ENCODE peak calls at places on chromosomes 12 and 14, in five cellular contexts. P is choroid plexus epithelial cell; C is ELR; G is colonic mucosa; R is effector memory CD4-positive, alpha-beta T cell. Z is an unnamed sample.

GRCh38 chr12:82593143-82593542 is 93.6 kb upstream of the TMTC2 start:
- DNase-seq in G (no peak), P (no peak), R (no peak), C (no peak), Z (no peak)

GRCh38 chr14:103057028-103057371 is 349 bp downstream of the CDC42BPB start:
- DNase-seq in R (no peak), P (peak; percentile 40), C (no peak), G (no peak), Z (no peak)

GRCh38 chr12:27366621-27367020 is 34.0 kb downstream of the BMAL2 start:
- DNase-seq in R (no peak), G (no peak), P (no peak), C (peak; percentile 64), Z (no peak)

GRCh38 chr12:18430425-18431048 is 169.2 kb downstream of the PIK3C2G start:
- DNase-seq in P (peak; percentile 84), C (peak; percentile 77), R (no peak), G (peak; percentile 49), Z (no peak)

GRCh38 chr12:54929998-54930397 is 54.6 kb downstream of the TESPA1 start:
- DNase-seq in P (no peak), G (no peak), R (no peak), C (no peak), Z (no peak)

GRCh38 chr14:67413806-67414769 is 2.1 kb upstream of the PLEK2 start:
- DNase-seq in P (peak; percentile 69), G (no peak), R (no peak), C (peak; percentile 98), Z (no peak)

GRCh38 chr12:25648460-25648859 is 95.4 kb upstream of the LMNTD1 start:
- DNase-seq in C (peak; percentile 81), P (peak; percentile 73), G (no peak), R (no peak), Z (no peak)

GRCh38 chr12:113248842-113249435 is 27.7 kb downstream of the TPCN1 start:
- DNase-seq in R (no peak), P (no peak), G (no peak), C (no peak), Z (no peak)

GRCh38 chr14:104223101-104223809 is 84.9 kb downstream of the KIF26A start:
- DNase-seq in C (no peak), G (peak; percentile 58), R (no peak), P (peak; percentile 50), Z (no peak)

GRCh38 chr12:77189463-77189862 is 124.1 kb upstream of the E2F7 start:
- DNase-seq in C (peak; percentile 78), G (no peak), R (no peak), P (peak; percentile 86), Z (no peak)

GRCh38 chr12:188910-189621 is 24.9 kb downstream of the SLC6A12 start:
- DNase-seq in G (no peak), C (peak; percentile 65), R (no peak), P (peak; percentile 64), Z (no peak)

GRCh38 chr12:127943481-127944210 is 323.3 kb upstream of the TMEM132C start:
- DNase-seq in G (peak; percentile 71), P (no peak), R (no peak), C (peak; percentile 70), Z (no peak)

GRCh38 chr14:100914597-100915021 is 11.1 kb upstream of the RTL1 start:
- DNase-seq in G (no peak), R (no peak), C (peak; percentile 64), P (peak; percentile 47), Z (no peak)

GRCh38 chr14:91331761-91332447 is 85.7 kb downstream of the CCDC88C start:
- DNase-seq in P (no peak), R (no peak), G (no peak), C (no peak), Z (no peak)

GRCh38 chr12:100539209-100539608 is 34.3 kb upstream of the GAS2L3 start:
- DNase-seq in G (peak; percentile 29), C (peak; percentile 52), R (no peak), P (peak; percentile 66), Z (no peak)

GRCh38 chr12:3187846-3188755 is 110.9 kb downstream of the TSPAN9 start:
- DNase-seq in G (no peak), R (no peak), C (no peak), P (no peak), Z (no peak)

GRCh38 chr12:60259241-60259640 is 663.4 kb downstream of the SLC16A7 start:
- DNase-seq in P (no peak), R (no peak), G (no peak), C (no peak), Z (no peak)

GRCh38 chr14:75430106-75430505 is 2.3 kb downstream of the JDP2 start:
- DNase-seq in C (no peak), P (peak; percentile 82), G (peak; percentile 32), R (no peak), Z (no peak)

GRCh38 chr12:24489939-24490338 is 459.0 kb downstream of the BCAT1 start:
- DNase-seq in C (no peak), R (no peak), P (no peak), G (no peak), Z (no peak)

GRCh38 chr12:6632026-6632978 is 3.5 kb downstream of the LPAR5 start:
- DNase-seq in P (no peak), R (peak; percentile 16), G (peak; percentile 71), C (no peak), Z (no peak)

GRCh38 chr12:54535474-54535873 is 13.9 kb upstream of the PDE1B start:
- DNase-seq in P (no peak), G (no peak), R (no peak), C (no peak), Z (no peak)

GRCh38 chr12:96107236-96107635 is 71.8 kb upstream of the LTA4H start:
- DNase-seq in R (no peak), P (no peak), C (no peak), G (no peak), Z (no peak)

GRCh38 chr12:14833952-14834351 is 9.4 kb downstream of the ART4 start:
- DNase-seq in R (no peak), C (peak; percentile 41), G (no peak), P (no peak), Z (no peak)

GRCh38 chr12:64611430-64612286 is 1.4 kb downstream of the RASSF3 start:
- DNase-seq in R (no peak), C (peak; percentile 50), G (peak; percentile 60), P (peak; percentile 33), Z (no peak)

GRCh38 chr14:60657609-60657983 is 8.3 kb upstream of the SIX1 start:
- DNase-seq in P (peak; percentile 35), G (no peak), R (no peak), C (no peak), Z (no peak)

GRCh38 chr12:109831365-109831764 is 1.8 kb downstream of the TRPV4 start:
- DNase-seq in R (no peak), P (no peak), C (no peak), G (no peak), Z (no peak)

GRCh38 chr12:121989266-121989950 is 32.3 kb upstream of the BCL7A start:
- DNase-seq in C (no peak), R (no peak), G (no peak), P (no peak), Z (no peak)

GRCh38 chr12:15987696-15988095 is 76.6 kb downstream of the DERA start:
- DNase-seq in G (no peak), R (no peak), C (no peak), P (no peak), Z (no peak)

GRCh38 chr12:90262261-90262660 is 553.6 kb upstream of the ATP2B1 start:
- DNase-seq in G (no peak), C (peak; percentile 56), P (peak; percentile 37), R (no peak), Z (no peak)

GRCh38 chr12:89353823-89354629 is 1.7 kb upstream of the DUSP6 start:
- DNase-seq in C (peak; percentile 87), G (peak; percentile 92), P (peak; percentile 63), R (peak; percentile 62), Z (peak; percentile 54)

GRCh38 chr14:30077946-30078345 is 150.3 kb upstream of the PRKD1 start:
- DNase-seq in C (no peak), G (no peak), P (no peak), R (no peak), Z (no peak)

GRCh38 chr12:71504471-71504852 is 64.9 kb downstream of the LGR5 start:
- DNase-seq in R (no peak), C (no peak), P (peak; percentile 12), G (no peak), Z (no peak)

Z was measured in T-helper 9 cell.